ENCODE peak calls at places on chromosomes 11 and 22, in four cellular contexts. D is mammary epithelial cell; O is CD8-positive, alpha-beta T cell; S is fibroblast of mammary gland. Y is an unnamed sample.

GRCh38 chr11:93547768-93548167 is 4.6 kb upstream of the SMCO4 start:
- DNase-seq in D (no peak), O (no peak), S (no peak), Y (no peak)

GRCh38 chr22:41485033-41485432 is 16.1 kb downstream of the ACO2 start:
- DNase-seq in D (no peak), O (no peak), S (no peak), Y (no peak)

GRCh38 chr11:14748093-14748492 is 104.5 kb downstream of the PDE3B start:
- DNase-seq in D (no peak), O (no peak), S (no peak), Y (no peak)

GRCh38 chr11:102783016-102783415 is 2.6 kb upstream of the MMP10 start:
- DNase-seq in D (peak), O (no peak), S (no peak), Y (no peak)

GRCh38 chr11:10654211-10655150 is 39.1 kb downstream of the IRAG1 start:
- DNase-seq in D (peak), O (peak), S (peak), Y (peak)

GRCh38 chr11:13972033-13972910 is 9.7 kb downstream of the SPON1 start:
- DNase-seq in D (no peak), O (no peak), S (peak), Y (no peak)

GRCh38 chr11:6440906-6441358 is at the start of gene HPX:
- DNase-seq in D (no peak), O (no peak), S (no peak), Y (no peak)

GRCh38 chr22:25966448-25966913 is 202.8 kb upstream of the SEZ6L start:
- DNase-seq in D (no peak), O (no peak), S (no peak), Y (no peak)

GRCh38 chr11:115699733-115700132 is 195.5 kb upstream of the CADM1 start:
- DNase-seq in D (no peak), O (no peak), S (no peak), Y (no peak)

DNA sequence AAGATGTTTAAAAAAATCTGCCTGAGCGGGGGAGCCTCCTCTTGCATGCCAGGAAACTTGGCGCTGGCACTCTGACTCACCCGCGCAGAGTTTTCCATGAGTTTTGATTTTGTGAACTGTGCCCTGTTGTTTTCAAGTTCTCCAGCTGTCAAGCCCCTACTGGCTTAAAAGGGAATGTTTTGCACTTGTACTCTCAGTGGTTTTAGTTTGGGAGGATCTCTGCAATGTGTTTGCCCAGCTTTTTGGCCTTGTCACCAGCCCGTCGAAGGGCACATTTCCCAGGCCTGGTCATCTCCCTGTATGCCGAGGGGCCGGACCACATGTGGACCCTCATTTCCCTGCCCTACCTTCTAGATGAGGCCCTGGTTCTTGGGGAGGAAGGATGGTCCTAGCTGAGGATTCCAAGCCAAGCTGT is 12.2 kb downstream of the MRGPRF start:
- DNase-seq in D (peak), O (no peak), S (peak), Y (peak)
- TF ChIP-seq CTCF in D (peak), O (no peak), S (peak), Y (peak)

GRCh38 chr11:46669606-46670243 is 30.7 kb downstream of the ARHGAP1 start:
- DNase-seq in D (no peak), O (no peak), S (no peak), Y (peak)

GRCh38 chr11:46665356-46665755 is 35.1 kb downstream of the ARHGAP1 start:
- DNase-seq in D (no peak), O (no peak), S (no peak), Y (no peak)

GRCh38 chr11:46666516-46666915 is 33.9 kb downstream of the ARHGAP1 start:
- DNase-seq in D (no peak), O (no peak), S (peak), Y (no peak)

GRCh38 chr11:46666982-46667590 is 33.3 kb downstream of the ARHGAP1 start:
- DNase-seq in D (no peak), O (no peak), S (no peak), Y (no peak)

GRCh38 chr11:46668480-46669085 is 31.8 kb downstream of the ARHGAP1 start:
- DNase-seq in D (no peak), O (no peak), S (no peak), Y (no peak)
- H3K4me3 ChIP-seq in D (no peak), O (no peak), S (no peak), Y (no peak)

GRCh38 chr11:19816040-19816439 is 103.4 kb downstream of the NAV2 start:
- DNase-seq in D (no peak), O (no peak), S (no peak), Y (peak)

GRCh38 chr11:19813158-19813879 is 100.7 kb downstream of the NAV2 start:
- DNase-seq in D (no peak), O (no peak), S (no peak), Y (no peak)

GRCh38 chr11:19812710-19813109 is 100.1 kb downstream of the NAV2 start:
- DNase-seq in D (no peak), O (no peak), S (no peak), Y (no peak)

GRCh38 chr11:19812096-19812495 is 99.5 kb downstream of the NAV2 start:
- DNase-seq in D (no peak), O (no peak), S (no peak), Y (no peak)

DNA sequence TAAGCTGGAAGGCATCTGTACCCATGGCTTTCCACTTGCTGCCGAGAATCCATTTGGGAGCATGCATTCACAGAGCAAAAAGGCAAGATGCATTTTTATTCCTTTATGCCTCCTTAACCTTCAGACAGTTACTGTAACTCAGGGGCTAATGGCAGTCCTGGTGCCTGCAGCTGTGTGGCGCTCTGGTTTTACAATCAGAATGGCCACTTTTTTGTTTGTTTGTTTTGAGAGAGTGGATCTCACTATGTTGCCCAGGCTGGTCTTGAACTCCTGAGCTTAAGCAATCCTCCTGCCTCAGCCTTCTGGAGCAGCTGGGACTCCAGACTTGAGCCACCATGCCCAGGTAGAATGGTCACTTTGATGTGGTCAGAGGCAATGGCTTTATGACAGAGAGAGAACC is 101.8 kb downstream of the NAV2 start:
- DNase-seq in D (no peak), O (no peak), S (no peak), Y (no peak)
- TF ChIP-seq CTCF in D (peak), O (no peak), S (no peak), Y (no peak)

DNA sequence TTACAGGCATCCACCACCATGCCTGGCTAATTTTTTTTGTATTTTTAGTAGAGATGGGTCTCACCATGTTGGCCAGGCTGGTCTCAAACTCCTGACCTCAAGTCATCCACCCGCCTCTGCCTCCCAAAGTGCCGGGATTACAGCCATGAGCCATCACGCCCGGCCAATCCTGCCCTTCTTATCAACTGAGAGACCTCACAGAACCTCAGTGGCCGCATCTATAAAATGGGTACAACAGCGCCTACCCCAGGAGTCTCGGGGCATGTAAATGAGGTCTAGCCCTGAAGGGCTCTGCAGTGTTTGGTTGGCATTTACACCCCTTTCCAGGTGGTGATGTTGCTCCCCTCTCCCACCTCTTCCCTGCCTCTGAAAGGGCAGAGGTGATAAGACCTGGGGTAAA is 11.7 kb downstream of the SYNGR1 start:
- DNase-seq in D (no peak), O (no peak), S (no peak), Y (no peak)
- H3K4me3 ChIP-seq in D (no peak), O (no peak), S (no peak), Y (no peak)

DNA sequence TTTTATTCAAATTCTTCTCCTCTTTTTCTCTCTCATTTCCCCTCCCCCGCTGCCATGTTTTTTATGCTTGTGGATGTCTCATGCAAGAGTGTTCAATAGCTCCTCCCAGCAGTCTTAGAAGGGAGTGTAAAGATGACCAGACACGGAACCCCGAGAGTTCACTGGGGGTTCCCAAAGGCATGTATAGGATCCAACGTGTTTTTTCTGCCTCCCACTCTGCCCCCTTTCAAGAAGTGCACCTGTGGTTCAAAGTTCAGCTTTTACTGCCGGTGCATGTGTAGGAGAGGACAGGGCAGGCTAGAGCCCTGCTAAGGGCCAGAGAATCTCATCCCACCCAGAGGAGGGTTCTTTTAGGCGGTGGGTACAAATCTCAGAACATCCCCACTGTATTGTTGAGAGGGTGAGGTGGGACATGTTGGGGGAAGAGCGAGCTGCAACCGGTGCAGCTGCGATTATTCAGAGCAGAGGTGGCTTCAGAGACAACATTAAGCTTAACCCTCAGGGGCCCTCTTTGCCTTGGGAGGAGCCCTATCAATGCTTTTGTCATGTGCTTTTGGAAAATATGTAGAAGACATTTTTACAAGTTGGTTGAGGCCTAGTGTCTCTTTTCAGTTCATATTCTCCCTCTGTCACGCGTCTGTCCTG is 14.5 kb downstream of the MIF start:
- DNase-seq in D (no peak), O (no peak), S (no peak), Y (no peak)
- TF ChIP-seq CTCF in D (no peak), O (no peak), S (no peak), Y (no peak)